ENCODE peak calls at places on chromosome 11, in nine cellular contexts. U is ecto neural progenitor cell; Q is GM10248; H is GF-D8; Y is HT1080; M is HCEC 1CT; X is activated naive CD4-positive, alpha-beta T cell; J is cardiac muscle cell; T is stimulated activated CD4-positive, alpha-beta T cell treated with anti-CD3 and anti-CD28 coated beads, Interleukin-15, amount 100 ng/mL, for 48 hours. P is an unnamed sample.
A peak's percentile ranks its signal among the peaks of the same experiment; 100 is the strongest.

GRCh38 chr11:31902706-31903105 is 91.6 kb upstream of the PAX6 start:
- DNase-seq in Q (no peak), X (no peak), M (no peak), T (no peak), U (no peak), H (no peak), J (no peak), Y (no peak), P (no peak)

GRCh38 chr11:3163241-3163981 is 1.7 kb downstream of the OSBPL5 start:
- DNase-seq in Y (no peak), J (no peak), U (no peak), Q (no peak), H (no peak), X (no peak), T (no peak), M (no peak), P (peak; percentile 57)

GRCh38 chr11:122998727-122999370 is 17.2 kb upstream of the BSX start:
- DNase-seq in T (no peak), Q (no peak), H (no peak), M (no peak), J (no peak), Y (no peak), U (no peak), X (no peak), P (no peak)

GRCh38 chr11:90646706-90647105 is 423.9 kb upstream of the CHORDC1 start:
- DNase-seq in Y (no peak), X (no peak), T (no peak), J (no peak), H (no peak), Q (no peak), U (no peak), M (no peak), P (no peak)

GRCh38 chr11:112241486-112241885 is 15.3 kb downstream of the PTS start:
- DNase-seq in M (peak; percentile 62), Q (no peak), Y (no peak), T (no peak), J (peak; percentile 94), U (no peak), X (no peak), H (no peak), P (no peak)

GRCh38 chr11:82899191-82899820 is 924 bp downstream of the PRCP start:
- DNase-seq in Y (no peak), U (no peak), M (no peak), T (no peak), H (peak; percentile 17), J (no peak), X (no peak), Q (no peak), P (peak; percentile 7)

GRCh38 chr11:44621140-44621681 is 55.7 kb downstream of the CD82 start:
- DNase-seq in Q (peak; percentile 74), X (no peak), H (no peak), Y (peak; percentile 58), T (peak; percentile 41), J (peak; percentile 73), U (peak; percentile 94), M (peak; percentile 40), P (peak; percentile 46)

GRCh38 chr11:67530282-67530592 is 7.0 kb upstream of the CABP2 start:
- DNase-seq in X (no peak), J (no peak), T (no peak), H (no peak), U (no peak), Q (no peak), M (no peak), Y (no peak), P (no peak)

GRCh38 chr11:78938036-78938435 is 363.4 kb upstream of the NARS2 start:
- DNase-seq in M (no peak), Y (no peak), T (no peak), U (no peak), H (no peak), X (no peak), Q (no peak), J (no peak), P (no peak)

GRCh38 chr11:117979481-117980211 is 6.5 kb upstream of the IL10RA start:
- DNase-seq in M (no peak), T (no peak), U (peak; percentile 25), J (no peak), X (no peak), Y (no peak), Q (no peak), H (no peak), P (no peak)

GRCh38 chr11:66919938-66920337 is 38.2 kb downstream of the PC start:
- DNase-seq in Y (no peak), J (no peak), T (no peak), M (no peak), X (no peak), Q (no peak), H (no peak), U (no peak), P (no peak)

GRCh38 chr11:9574806-9575530 is 1.5 kb downstream of the WEE1 start:
- DNase-seq in H (peak; percentile 1), J (peak; percentile 92), Q (no peak), X (no peak), U (no peak), M (peak; percentile 90), Y (peak; percentile 81), T (peak; percentile 17), P (no peak)

GRCh38 chr11:64304316-64305072 is 830 bp upstream of the ESRRA start:
- DNase-seq in Y (peak; percentile 94), Q (peak; percentile 86), H (peak; percentile 69), X (peak; percentile 86), M (peak; percentile 89), U (peak; percentile 95), J (peak; percentile 93), T (peak; percentile 95), P (peak; percentile 85)